ENCODE peak calls at places on chromosomes 3 and 15, in four cellular contexts. L, F, P and B are unnamed samples.
A peak's percentile ranks its signal among the peaks of the same experiment; 100 is the strongest.

GRCh38 chr3:95615592-95616310 is 1198.6 kb upstream of the EPHA6 start:
- DNase-seq in L (no peak), P (no peak), F (no peak), B (no peak)

GRCh38 chr3:116139607-116140006 is 305.7 kb downstream of the LSAMP start:
- DNase-seq in F (no peak), L (no peak), P (no peak), B (no peak)

GRCh38 chr3:40116478-40117162 is 192.9 kb upstream of the EIF1B start:
- DNase-seq in F (no peak), L (no peak), P (no peak), B (peak; percentile 38)

GRCh38 chr15:100849021-100849831 is 30.4 kb upstream of the ALDH1A3 start:
- DNase-seq in L (no peak), P (peak; percentile 41), F (no peak), B (peak; percentile 39)

GRCh38 chr3:137171834-137172603 is 214.2 kb downstream of the IL20RB start:
- DNase-seq in F (no peak), L (no peak), P (no peak), B (no peak)

GRCh38 chr3:51995346-51996156 is at the start of gene RPL29:
- DNase-seq in F (peak; percentile 87), P (peak; percentile 79), L (peak; percentile 88), B (peak; percentile 96)

GRCh38 chr3:171817074-171817748 is 6.9 kb upstream of the PLD1 start:
- DNase-seq in P (no peak), F (no peak), L (no peak), B (no peak)

GRCh38 chr15:67025719-67026118 is 39.7 kb upstream of the SMAD3 start:
- DNase-seq in L (no peak), F (no peak), P (no peak), B (peak; percentile 76)

GRCh38 chr3:119322523-119323400 is 28.6 kb downstream of the ARHGAP31 start:
- DNase-seq in L (peak; percentile 73), F (peak; percentile 56), P (peak; percentile 67), B (peak; percentile 90)

GRCh38 chr15:28885630-28886430 is at the start of gene APBA2:
- DNase-seq in F (no peak), P (peak; percentile 80), L (no peak), B (no peak)

GRCh38 chr15:64622410-64623260 is 152.8 kb downstream of the RBPMS2 start:
- DNase-seq in F (no peak), P (no peak), L (peak; percentile 96), B (no peak)

GRCh38 chr15:25173241-25174028 is 218.6 kb downstream of the SNRPN start:
- DNase-seq in L (no peak), F (no peak), P (no peak), B (no peak)

GRCh38 chr3:42680256-42680655 is 5.1 kb upstream of the KLHL40 start:
- DNase-seq in L (no peak), F (no peak), P (no peak), B (no peak)

GRCh38 chr3:127375151-127375937 is 87.5 kb upstream of the PRR20G start:
- DNase-seq in F (no peak), P (no peak), L (no peak), B (no peak)

GRCh38 chr3:99896482-99896881 is 78.8 kb downstream of the CMSS1 start:
- DNase-seq in F (no peak), P (no peak), L (no peak), B (no peak)

GRCh38 chr3:154522031-154522430 is 92.0 kb upstream of the GPR149 start:
- DNase-seq in L (no peak), F (no peak), P (no peak), B (no peak)

GRCh38 chr3:71536376-71536965 is 47.1 kb downstream of the FOXP1 start:
- DNase-seq in L (no peak), F (no peak), P (no peak), B (peak; percentile 14)

DNA sequence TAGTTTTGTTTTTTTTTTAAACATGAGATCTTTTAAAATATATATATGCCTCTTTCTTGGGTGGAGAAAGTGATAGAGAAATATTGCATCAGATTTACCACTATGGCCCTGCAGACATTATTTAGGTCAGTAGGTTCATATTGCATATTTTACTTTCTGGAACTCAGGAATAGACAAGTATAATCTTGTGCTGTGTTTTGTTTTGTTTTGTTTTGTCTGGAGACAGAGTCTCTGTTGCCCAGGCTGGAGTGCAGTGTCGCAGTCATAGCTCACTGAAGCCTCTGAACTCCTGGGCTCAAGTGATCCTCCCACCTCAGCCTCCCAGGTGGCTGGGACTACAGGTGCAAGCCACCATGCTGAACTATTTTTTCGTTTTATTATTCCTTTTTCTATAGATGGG is 21.5 kb upstream of the DUT start:
- DNase-seq in F (no peak), P (no peak), L (no peak), B (no peak)
- TF ChIP-seq EZH2 in F (no peak), P (no peak), L (no peak), B (no peak)

GRCh38 chr3:88030200-88030599 is 28.6 kb downstream of the CGGBP1 start:
- DNase-seq in F (no peak), L (no peak), P (no peak), B (peak; percentile 8)
- H3K4me3 ChIP-seq in F (no peak overlapping the region), L (no peak overlapping the region), P (no peak overlapping the region), B (peak overlapping the region; percentile 10)

GRCh38 chr15:31556494-31557150 is 230.0 kb downstream of the KLF13 start:
- DNase-seq in L (no peak), F (no peak), P (no peak), B (no peak)

GRCh38 chr15:31555022-31555421 is 228.4 kb downstream of the KLF13 start:
- DNase-seq in F (no peak), L (no peak), P (no peak), B (no peak)

GRCh38 chr15:31552482-31553099 is 226.0 kb downstream of the KLF13 start:
- DNase-seq in F (no peak), P (no peak), L (no peak), B (peak; percentile 3)

GRCh38 chr15:31551323-31551722 is 224.7 kb downstream of the KLF13 start:
- DNase-seq in L (no peak), F (no peak), P (no peak), B (no peak)

GRCh38 chr15:31554261-31554660 is 227.6 kb downstream of the KLF13 start:
- DNase-seq in P (no peak), L (no peak), F (no peak), B (peak; percentile 80)
- TF ChIP-seq MYC in P (no peak), L (no peak), F (no peak), B (no peak)

GRCh38 chr3:10506696-10507095 is 1.3 kb upstream of the ATP2B2 start:
- DNase-seq in F (no peak), L (no peak), P (no peak), B (no peak)

GRCh38 chr3:10505791-10506585 is 602 bp upstream of the ATP2B2 start:
- DNase-seq in P (no peak), L (no peak), F (no peak), B (no peak)

GRCh38 chr3:10503217-10503796 is 2.1 kb downstream of the ATP2B2 start:
- DNase-seq in F (no peak), P (no peak), L (no peak), B (no peak)

GRCh38 chr3:10504161-10505049 is 981 bp downstream of the ATP2B2 start:
- DNase-seq in L (no peak), P (no peak), F (no peak), B (no peak)

GRCh38 chr3:10505050-10505790 is at the start of gene ATP2B2:
- DNase-seq in L (no peak), F (no peak), P (no peak), B (no peak)
- TF ChIP-seq EZH2 in L (no peak), F (no peak), P (no peak), B (no peak)

GRCh38 chr3:57397175-57398026 is 104.9 kb upstream of the ASB14 start:
- DNase-seq in L (peak; percentile 39), F (peak; percentile 60), P (peak; percentile 19), B (peak; percentile 62)
- H3K4me3 ChIP-seq in L (no peak overlapping the region), F (peak overlapping the region; percentile 39), P (no peak overlapping the region), B (no peak overlapping the region)

GRCh38 chr3:49158792-49159191 is 7.3 kb downstream of the CCDC71 start:
- DNase-seq in F (no peak), L (no peak), P (no peak), B (no peak)

GRCh38 chr3:49161197-49161596 is 4.9 kb downstream of the CCDC71 start:
- DNase-seq in L (no peak), P (no peak), F (no peak), B (no peak)

GRCh38 chr3:49161808-49162530 is 4.2 kb downstream of the CCDC71 start:
- DNase-seq in F (no peak), L (no peak), P (no peak), B (no peak)

GRCh38 chr3:49157289-49157688 is 8.8 kb downstream of the CCDC71 start:
- DNase-seq in F (no peak), P (no peak), L (no peak), B (no peak)

DNA sequence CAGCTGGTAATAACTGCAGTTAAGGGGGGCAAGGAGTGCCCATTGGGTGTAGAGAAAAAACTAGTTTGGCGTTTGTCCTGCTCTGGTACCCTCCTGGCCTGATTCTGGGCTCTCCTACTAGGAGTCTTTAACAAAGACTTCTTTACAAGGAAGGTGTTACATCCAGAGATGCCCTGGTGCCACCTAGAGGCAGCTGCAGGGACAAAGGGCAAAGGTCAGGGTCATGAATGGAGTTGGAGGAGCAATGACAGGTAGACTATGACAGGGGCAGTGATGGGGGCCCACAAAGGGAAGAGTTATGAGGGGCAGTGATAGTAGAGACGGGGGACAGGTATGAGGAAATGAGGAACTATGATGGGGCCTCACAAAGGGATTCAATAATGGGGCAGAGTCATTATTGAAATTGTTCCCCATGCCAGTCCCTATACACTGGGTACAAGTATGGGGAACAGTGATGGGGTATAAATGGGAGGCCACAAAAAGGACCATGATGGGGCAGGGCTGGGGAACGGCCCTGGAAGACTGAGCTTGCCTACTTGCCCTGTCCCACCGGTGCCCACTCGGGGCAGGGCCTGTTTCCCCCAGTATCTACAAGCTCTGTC is 7.9 kb downstream of the CCDC71 start:
- DNase-seq in P (no peak), F (peak; percentile 74), L (peak; percentile 13), B (no peak)
- TF ChIP-seq MYC in P (no peak), F (no peak), L (no peak), B (no peak)

GRCh38 chr15:74442604-74443003 is 8.8 kb upstream of the SEMA7A start:
- DNase-seq in F (peak; percentile 39), L (no peak), P (no peak), B (no peak)

GRCh38 chr15:74443100-74443909 is 9.5 kb upstream of the SEMA7A start:
- DNase-seq in P (no peak), L (no peak), F (peak; percentile 99), B (peak; percentile 26)

GRCh38 chr15:74441248-74441939 is 7.6 kb upstream of the SEMA7A start:
- DNase-seq in L (no peak), F (peak; percentile 69), P (no peak), B (no peak)

GRCh38 chr15:74444106-74445062 is 10.6 kb upstream of the SEMA7A start:
- DNase-seq in F (peak; percentile 74), P (no peak), L (no peak), B (peak; percentile 65)

GRCh38 chr15:74442063-74442462 is 8.3 kb upstream of the SEMA7A start:
- DNase-seq in P (no peak), L (no peak), F (peak; percentile 95), B (no peak)
- TF ChIP-seq EZH2 in P (no peak), L (no peak), F (no peak), B (no peak)